ENCODE peak calls at places on chromosomes 1 and 21, in four cellular contexts. E, C, K and Z are unnamed samples.

GRCh38 chr1:33050221-33051076 is 13.8 kb upstream of the AK2 start:
- DNase-seq in E (peak; percentile 79), C (no peak), K (peak; percentile 56), Z (peak; percentile 98)

GRCh38 chr1:17627239-17628052 is 87.9 kb downstream of the ARHGEF10L start:
- DNase-seq in E (no peak), C (no peak), K (no peak), Z (no peak)

GRCh38 chr1:224106568-224107281 is 7.2 kb upstream of the FBXO28 start:
- DNase-seq in E (peak; percentile 46), C (no peak), K (no peak), Z (peak; percentile 19)

GRCh38 chr1:84939151-84939550 is 46.1 kb upstream of the LPAR3 start:
- DNase-seq in E (peak; percentile 20), C (no peak), K (no peak), Z (no peak)

GRCh38 chr1:162328507-162328906 is 48.1 kb downstream of the SPATA46 start:
- DNase-seq in E (no peak), C (no peak), K (no peak), Z (no peak)

GRCh38 chr1:14921057-14921456 is 232.5 kb upstream of the TMEM51 start:
- DNase-seq in E (no peak), C (peak; percentile 61), K (no peak), Z (peak; percentile 45)

GRCh38 chr1:56688522-56689026 is 43.5 kb downstream of the PRKAA2 start:
- DNase-seq in E (peak; percentile 81), C (no peak), K (peak; percentile 20), Z (peak; percentile 39)

GRCh38 chr1:239125027-239125426 is 261.3 kb upstream of the CHRM3 start:
- DNase-seq in E (no peak), C (no peak), K (no peak), Z (no peak)

GRCh38 chr1:60891315-60891714 is 191.0 kb upstream of the NFIA start:
- DNase-seq in E (no peak), C (no peak), K (no peak), Z (no peak)

GRCh38 chr21:17783816-17784598 is 35.1 kb downstream of the C21orf91 start:
- DNase-seq in E (no peak), C (no peak), K (no peak), Z (no peak)

GRCh38 chr1:209455666-209456065 is 127.8 kb upstream of the CAMK1G start:
- DNase-seq in E (no peak), C (no peak), K (no peak), Z (no peak)

GRCh38 chr21:45376459-45377324 is 28.3 kb upstream of the COL18A1 start:
- DNase-seq in E (no peak), C (peak; percentile 18), K (no peak), Z (peak; percentile 73)

GRCh38 chr1:39158330-39159086 is 46.0 kb upstream of the MACF1 start:
- DNase-seq in E (peak; percentile 69), C (no peak), K (no peak), Z (peak; percentile 63)

GRCh38 chr1:39735731-39736130 is 3.0 kb upstream of the PPIE start:
- DNase-seq in E (no peak), C (no peak), K (no peak), Z (no peak)

GRCh38 chr1:214637722-214638473 is 34.9 kb downstream of the CENPF start:
- DNase-seq in E (peak; percentile 71), C (no peak), K (no peak), Z (peak; percentile 66)

GRCh38 chr1:48236716-48237470 is 14.4 kb downstream of the SLC5A9 start:
- DNase-seq in E (peak; percentile 26), C (no peak), K (no peak), Z (peak; percentile 30)

DNA sequence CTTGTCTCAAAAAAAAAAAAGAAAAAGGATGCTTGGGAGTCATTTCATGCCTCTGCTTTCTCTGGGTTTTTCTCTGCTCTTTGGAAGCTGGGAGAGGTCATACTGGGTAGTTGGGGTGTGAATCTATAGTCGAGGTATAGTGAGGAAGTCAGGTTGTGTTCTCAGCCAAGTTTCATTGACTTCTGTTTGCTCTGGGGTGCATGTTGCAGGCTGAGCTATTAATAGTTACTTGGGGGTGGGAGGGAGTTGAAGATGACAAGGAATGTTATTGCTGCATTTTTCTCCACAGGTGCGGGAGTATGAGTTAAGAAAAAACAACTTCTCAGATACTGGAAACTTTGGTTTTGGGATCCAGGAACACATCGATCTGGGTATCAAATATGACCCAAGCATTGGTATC is 2.8 kb downstream of the RPL11 start:
- DNase-seq in E (no peak), C (no peak), K (no peak), Z (no peak)
- H3K4me3 ChIP-seq in E (no peak overlapping the region), C (no peak overlapping the region), K (no peak overlapping the region), Z (no peak overlapping the region)

DNA sequence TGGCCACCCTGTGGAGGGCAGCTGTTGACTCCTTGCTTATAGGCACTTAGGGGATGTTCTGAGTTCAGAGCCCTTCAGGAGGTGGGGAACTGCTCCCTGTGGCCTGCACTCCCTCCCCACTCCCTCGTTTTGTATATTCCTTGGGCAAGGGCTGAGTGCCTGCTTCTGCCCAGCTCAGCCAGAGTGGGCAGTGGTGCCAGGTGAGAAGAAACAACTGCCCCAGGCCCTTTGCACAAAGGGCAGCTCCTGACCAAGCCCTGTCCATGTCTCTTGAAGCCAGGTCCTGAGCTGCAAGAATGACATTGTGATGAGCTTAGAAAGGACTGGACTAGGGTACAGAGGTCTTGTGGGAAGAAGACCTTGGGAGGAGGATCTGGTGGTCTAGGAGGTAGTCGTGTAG is 2.2 kb downstream of the AGTRAP start:
- DNase-seq in E (no peak), C (no peak), K (no peak), Z (no peak)
- H3K4me3 ChIP-seq in E (no peak overlapping the region), C (no peak overlapping the region), K (no peak overlapping the region), Z (no peak overlapping the region)

GRCh38 chr21:31326478-31327247 is 17.4 kb downstream of the TIAM1 start:
- DNase-seq in E (no peak), C (no peak), K (no peak), Z (no peak)
- H3K4me3 ChIP-seq in E (no peak overlapping the region), C (no peak overlapping the region), K (no peak overlapping the region), Z (no peak overlapping the region)

GRCh38 chr1:65528104-65528503 is 107.6 kb downstream of the LEPR start:
- DNase-seq in E (no peak), C (no peak), K (no peak), Z (no peak)

GRCh38 chr1:65525297-65526048 is 105.0 kb downstream of the LEPR start:
- DNase-seq in E (no peak), C (peak; percentile 61), K (no peak), Z (no peak)

GRCh38 chr1:65526049-65526556 is 105.6 kb downstream of the LEPR start:
- DNase-seq in E (no peak), C (no peak), K (no peak), Z (no peak)

GRCh38 chr1:65527211-65527610 is 106.7 kb downstream of the LEPR start:
- DNase-seq in E (peak; percentile 51), C (no peak), K (peak; percentile 58), Z (peak; percentile 61)

DNA sequence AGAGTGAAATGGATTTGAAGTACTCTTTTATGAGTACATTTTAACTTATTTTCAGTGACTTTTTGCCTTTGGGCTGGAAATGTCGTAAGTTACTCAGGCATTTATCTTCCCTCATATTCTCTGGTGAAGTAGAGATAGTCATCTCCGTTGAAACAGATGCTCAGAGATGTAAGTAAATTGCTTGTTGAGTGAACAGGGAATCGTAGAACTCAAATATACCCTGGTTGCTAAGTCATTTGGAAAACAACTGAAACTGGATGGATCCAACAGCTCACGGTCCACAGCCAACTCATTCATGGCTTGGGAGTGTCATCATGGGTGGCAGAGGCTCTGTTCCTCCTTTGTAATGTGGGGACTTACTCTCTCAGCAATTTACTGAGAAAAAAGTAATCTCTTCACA is 107.2 kb downstream of the LEPR start:
- DNase-seq in E (no peak), C (no peak), K (peak; percentile 74), Z (peak; percentile 71)
- H3K4me3 ChIP-seq in E (no peak overlapping the region), C (no peak overlapping the region), K (peak overlapping the region; percentile 32), Z (peak overlapping the region; percentile 58)

GRCh38 chr1:32032287-32032639 is 18.6 kb downstream of the KHDRBS1 start:
- DNase-seq in E (no peak), C (no peak), K (no peak), Z (no peak)
- H3K4me3 ChIP-seq in E (no peak overlapping the region), C (no peak overlapping the region), K (no peak overlapping the region), Z (no peak overlapping the region)